ENCODE peak calls at places on chromosome 17, in four cellular contexts. G is HepG2, X is K562, V is SK-N-SH. K is an unnamed sample.

GRCh38 chr17:69423450-69423849 is 9.0 kb downstream of the MAP2K6 start:
- DNase-seq in G (no peak), X (no peak), V (no peak), K (no peak)

GRCh38 chr17:31581022-31581483 is 189.6 kb downstream of the RAB11FIP4 start:
- DNase-seq in G (no peak), X (no peak), V (peak), K (no peak)

GRCh38 chr17:74780443-74781238 is 4.5 kb upstream of the NAT9 start:
- DNase-seq in X (peak), G (peak), V (peak), K (no peak)

GRCh38 chr17:49015924-49016774 is 19.0 kb downstream of the IGF2BP1 start:
- DNase-seq in X (no peak), G (no peak), V (no peak), K (no peak)

GRCh38 chr17:18181358-18181757 is 2.3 kb upstream of the ALKBH5 start:
- DNase-seq in G (no peak), X (no peak), V (no peak), K (no peak)

GRCh38 chr17:65433592-65433991 is 127.9 kb downstream of the AXIN2 start:
- DNase-seq in X (no peak), G (no peak), V (no peak), K (no peak)

GRCh38 chr17:50884354-50885311 is 18.5 kb upstream of the TOB1 start:
- DNase-seq in G (peak), V (no peak), X (peak), K (no peak)

GRCh38 chr17:17019430-17019762 is 22.9 kb upstream of the MPRIP start:
- DNase-seq in V (no peak), G (no peak), X (no peak), K (no peak)

GRCh38 chr17:18980682-18981384 is 23.7 kb downstream of the FAM83G start:
- DNase-seq in V (no peak), X (no peak), G (peak), K (no peak)

GRCh38 chr17:76726766-76727718 is at the start of gene METTL23:
- DNase-seq in V (peak), G (peak), X (no peak), K (no peak)

GRCh38 chr17:40097931-40098845 is 2.2 kb downstream of the NR1D1 start:
- DNase-seq in X (peak), V (no peak), G (peak), K (no peak)

GRCh38 chr17:41705271-41705991 is 6.7 kb upstream of the GAST start:
- DNase-seq in G (peak), X (no peak), V (no peak), K (no peak)

GRCh38 chr17:57706761-57707160 is 38.3 kb downstream of the CCDC182 start:
- DNase-seq in X (no peak), V (no peak), G (no peak), K (no peak)

GRCh38 chr17:57705921-57706695 is 39.0 kb downstream of the CCDC182 start:
- DNase-seq in X (no peak), V (no peak), G (no peak), K (no peak)

GRCh38 chr17:57704448-57704847 is 40.7 kb downstream of the CCDC182 start:
- DNase-seq in V (no peak), X (no peak), G (no peak), K (no peak)

GRCh38 chr17:57707892-57708291 is 37.2 kb downstream of the CCDC182 start:
- DNase-seq in X (no peak), G (no peak), V (peak), K (no peak)

DNA sequence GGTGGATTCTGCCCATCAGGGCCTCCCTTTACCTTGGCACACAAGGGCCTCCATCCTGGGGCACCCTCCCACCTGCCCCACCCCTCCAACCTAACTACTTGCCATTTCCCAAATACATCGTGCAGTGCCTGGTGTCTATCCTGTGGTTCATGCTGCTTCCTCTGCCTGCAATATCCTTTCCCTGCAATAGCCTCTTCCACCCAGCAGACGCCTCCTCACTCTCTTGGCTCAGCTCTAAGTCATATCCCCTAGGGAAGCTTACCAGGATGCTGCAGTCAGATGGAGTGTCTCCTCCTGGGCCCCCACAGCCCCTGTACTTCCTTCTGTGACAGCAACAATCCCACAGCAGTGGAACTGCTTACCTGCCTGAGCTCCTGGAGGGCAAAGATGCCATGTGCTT is 36.7 kb downstream of the CCDC182 start:
- DNase-seq in X (no peak), V (no peak), G (no peak), K (no peak)
- TF ChIP-seq NFIC in X (no peak), V (no peak), G (no peak), K (no peak)

DNA sequence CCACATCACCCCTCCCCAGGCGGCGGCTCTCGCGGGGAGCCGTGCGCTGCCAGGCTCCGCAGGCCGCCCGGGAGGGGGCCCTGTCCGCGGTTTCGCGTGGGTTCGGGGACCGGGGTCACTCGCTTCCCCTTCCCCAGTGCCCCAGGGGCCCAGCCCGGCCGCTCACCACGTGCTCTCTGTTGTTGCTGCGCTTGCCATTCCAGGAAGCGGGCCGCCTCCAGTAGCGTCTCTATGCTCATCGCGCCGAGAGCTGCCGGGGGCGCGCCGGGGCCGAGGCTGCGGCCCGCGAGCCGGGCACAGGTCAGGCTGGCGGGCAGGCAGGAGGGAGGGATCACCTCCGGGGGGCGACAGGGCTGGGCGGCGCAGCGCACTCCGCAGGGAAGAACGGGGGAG is 390 bp downstream of the MNT start:
- DNase-seq in X (peak), G (peak), V (peak), K (no peak)
- TF ChIP-seq NFIC in X (no peak), G (no peak), V (no peak), K (no peak)

GRCh38 chr17:79000396-79001189 is 9.0 kb downstream of the CANT1 start:
- DNase-seq in G (no peak), X (no peak), V (peak), K (no peak)
- TF ChIP-seq NFIC in G (no peak), X (no peak), V (no peak), K (no peak)

DNA sequence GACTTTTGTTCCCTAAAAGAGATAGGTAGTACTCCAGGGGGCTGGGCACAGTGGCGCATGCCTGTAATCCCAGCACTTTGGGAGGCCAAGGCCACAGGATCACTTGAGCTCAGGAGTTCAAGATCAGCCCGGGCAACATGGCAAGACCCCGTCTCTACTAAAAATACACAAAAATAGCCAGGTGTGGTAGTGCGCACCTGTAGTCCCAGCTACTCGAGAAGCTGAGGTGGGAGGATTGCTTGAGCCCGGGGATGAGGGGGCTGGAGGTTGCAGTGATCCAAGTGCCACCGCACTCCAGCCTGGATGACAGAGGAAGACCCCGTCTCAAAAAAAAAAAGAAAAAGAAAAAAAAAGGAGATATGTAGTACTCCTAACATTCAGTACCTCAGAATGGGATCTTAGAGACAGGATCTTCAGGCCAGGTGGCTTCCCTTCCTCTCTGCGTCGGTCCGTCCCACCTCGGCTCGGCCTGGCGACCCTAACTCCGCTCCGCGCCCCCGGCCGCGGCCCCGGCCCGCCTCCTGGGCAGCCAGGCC is 89.6 kb downstream of the CDC27 start:
- DNase-seq in X (no peak), G (no peak), V (no peak), K (no peak)
- TF ChIP-seq NFIC in X (no peak), G (no peak), V (no peak), K (no peak)

GRCh38 chr17:8401107-8401506 is 3.5 kb upstream of the RNF222 start:
- DNase-seq in V (no peak), G (no peak), X (no peak), K (no peak)

GRCh38 chr17:8402921-8403536 is 5.4 kb upstream of the RNF222 start:
- DNase-seq in X (no peak), V (no peak), G (no peak), K (no peak)

GRCh38 chr17:8406174-8406573 is 8.5 kb upstream of the RNF222 start:
- DNase-seq in G (no peak), X (no peak), V (no peak), K (no peak)

GRCh38 chr17:8408371-8408770 is 10.7 kb upstream of the RNF222 start:
- DNase-seq in G (peak), V (no peak), X (no peak), K (no peak)

GRCh38 chr17:8405499-8406016 is 7.9 kb upstream of the RNF222 start:
- DNase-seq in V (no peak), G (no peak), X (no peak), K (no peak)
- TF ChIP-seq NFIC in V (no peak), G (no peak), X (no peak), K (no peak)